ENCODE peak calls at places on chromosome 20, in ten cellular contexts. B, L, A, C, D, U, W, Y, P and T are unnamed samples.
A peak's percentile ranks its signal among the peaks of the same experiment; 100 is the strongest.

GRCh38 chr20:39822667-39823066 is 860.5 kb downstream of the DHX35 start:
- DNase-seq in B (no peak), L (no peak), A (no peak), C (no peak), D (no peak), U (peak; percentile 80), W (peak; percentile 19), Y (no peak), P (no peak), T (no peak)

GRCh38 chr20:49024220-49024619 is 21.9 kb upstream of the CSE1L start:
- DNase-seq in B (no peak), L (no peak), A (no peak), C (no peak), D (no peak), U (no peak), W (no peak), Y (no peak), P (no peak), T (no peak)

GRCh38 chr20:36399147-36399968 is 93.2 kb downstream of the DLGAP4 start:
- DNase-seq in B (no peak), L (no peak), A (peak; percentile 86), C (peak; percentile 96), D (peak; percentile 9), U (peak; percentile 42), W (peak; percentile 11), Y (peak; percentile 70), P (no peak), T (peak; percentile 7)

GRCh38 chr20:25576783-25577530 is 8.4 kb downstream of the NINL start:
- DNase-seq in B (no peak), L (no peak), A (no peak), C (no peak), D (no peak), U (no peak), W (no peak), Y (peak; percentile 93), P (no peak), T (no peak)

GRCh38 chr20:64242003-64242796 is 13.3 kb upstream of the PCMTD2 start:
- DNase-seq in B (no peak), L (no peak), A (no peak), C (no peak), D (no peak), U (no peak), W (no peak), Y (peak; percentile 6), P (no peak), T (no peak)

GRCh38 chr20:31815408-31816188 is 3.6 kb upstream of the MYLK2 start:
- DNase-seq in B (no peak), L (no peak), A (no peak), C (peak; percentile 35), D (no peak), U (peak; percentile 47), W (peak; percentile 28), Y (no peak), P (peak; percentile 70), T (no peak)

GRCh38 chr20:63568986-63569949 is 4.8 kb downstream of the HELZ2 start:
- DNase-seq in B (no peak), L (no peak), A (no peak), C (no peak), D (no peak), U (no peak), W (no peak), Y (no peak), P (no peak), T (no peak)

GRCh38 chr20:32037929-32038328 is 14.1 kb upstream of the HCK start:
- DNase-seq in B (no peak), L (no peak), A (no peak), C (no peak), D (no peak), U (peak; percentile 62), W (peak; percentile 62), Y (no peak), P (no peak), T (no peak)

GRCh38 chr20:44771172-44771535 is 25.5 kb downstream of the KCNK15 start:
- DNase-seq in B (no peak), L (no peak), A (no peak), C (no peak), D (no peak), U (no peak), W (no peak), Y (no peak), P (no peak), T (no peak)

GRCh38 chr20:60219984-60220540 is 261.8 kb downstream of the CDH26 start:
- DNase-seq in B (no peak), L (no peak), A (no peak), C (no peak), D (no peak), U (peak; percentile 82), W (peak; percentile 2), Y (no peak), P (no peak), T (no peak)

GRCh38 chr20:21507275-21508229 is 6.3 kb downstream of the NKX2-2 start:
- DNase-seq in B (no peak), L (no peak), A (no peak), C (no peak), D (no peak), U (no peak), W (no peak), Y (no peak), P (no peak), T (no peak)

GRCh38 chr20:32621071-32621913 is 36.2 kb upstream of the NOL4L start:
- DNase-seq in B (no peak), L (no peak), A (no peak), C (no peak), D (no peak), U (no peak), W (no peak), Y (no peak), P (no peak), T (no peak)

GRCh38 chr20:19964289-19965263 is 52.6 kb upstream of the NAA20 start:
- DNase-seq in B (no peak), L (peak; percentile 90), A (no peak), C (no peak), D (no peak), U (peak; percentile 94), W (peak; percentile 91), Y (peak; percentile 55), P (peak; percentile 81), T (no peak)

GRCh38 chr20:63978319-63979220 is 872 bp downstream of the SAMD10 start:
- DNase-seq in B (peak; percentile 41), L (peak; percentile 41), A (peak; percentile 63), C (peak; percentile 66), D (peak; percentile 82), U (peak; percentile 45), W (no peak), Y (peak; percentile 82), P (peak; percentile 79), T (no peak)

GRCh38 chr20:17023811-17024210 is 203.0 kb upstream of the PCSK2 start:
- DNase-seq in B (no peak), L (no peak), A (no peak), C (peak; percentile 77), D (no peak), U (peak; percentile 19), W (no peak), Y (no peak), P (no peak), T (no peak)

GRCh38 chr20:35344354-35344837 is 52.2 kb upstream of the FAM83C start:
- DNase-seq in B (no peak), L (peak; percentile 23), A (no peak), C (no peak), D (peak; percentile 16), U (peak; percentile 76), W (peak; percentile 91), Y (peak; percentile 73), P (peak; percentile 76), T (no peak)

GRCh38 chr20:37690626-37691369 is 3.0 kb upstream of the CTNNBL1 start:
- DNase-seq in B (no peak), L (no peak), A (no peak), C (no peak), D (no peak), U (no peak), W (no peak), Y (no peak), P (no peak), T (no peak)

GRCh38 chr20:53753880-53754459 is 160.3 kb upstream of the ZNF217 start:
- DNase-seq in B (no peak), L (no peak), A (no peak), C (no peak), D (no peak), U (no peak), W (no peak), Y (no peak), P (no peak), T (no peak)

DNA sequence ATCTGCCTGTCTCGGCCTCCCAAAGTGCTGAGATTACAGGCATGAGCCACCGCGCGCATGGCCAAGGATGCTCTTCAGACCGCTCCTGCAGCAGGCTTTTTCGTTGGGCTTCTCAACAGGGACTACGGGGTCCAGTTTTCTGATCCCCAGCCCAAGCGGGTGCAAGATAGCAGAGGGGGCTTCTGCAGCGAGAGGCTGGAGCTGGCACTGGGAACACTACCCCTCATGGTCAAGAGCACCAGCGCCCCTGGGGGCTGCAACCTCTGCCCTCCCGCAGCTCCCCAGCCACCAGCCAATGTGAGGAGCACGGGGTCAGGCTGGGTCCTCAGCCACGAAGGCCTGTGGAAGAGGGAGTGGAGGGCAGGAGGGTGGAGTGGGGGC is 6.0 kb downstream of the CTSZ start:
- DNase-seq in B (no peak), L (no peak), A (no peak), C (no peak), D (no peak), U (no peak), W (no peak), Y (no peak), P (peak; percentile 21), T (no peak)
- H3K36me3 ChIP-seq in B (no peaks in the 10 kb centered on the region), L (no peaks in the 10 kb centered on the region), A (peaks cover 5% of the 10 kb centered on the region), C (peaks cover 1% of the 10 kb centered on the region), D (peaks cover 71% of the 10 kb centered on the region), U (peaks cover 26% of the 10 kb centered on the region), W (peaks cover 16% of the 10 kb centered on the region), Y (peaks cover 47% of the 10 kb centered on the region), P (peaks cover 70% of the 10 kb centered on the region), T (peaks cover 2% of the 10 kb centered on the region)

GRCh38 chr20:13735829-13736228 is 48.9 kb downstream of the ESF1 start:
- DNase-seq in B (no peak), L (no peak), A (no peak), C (no peak), D (no peak), U (no peak), W (no peak), Y (no peak), P (no peak), T (no peak)
- H3K27ac ChIP-seq in B (no peak overlapping the region), L (peak overlapping the region; percentile 93), A (no peak overlapping the region), C (no peak overlapping the region), D (no peak overlapping the region), U (no peak overlapping the region), W (no peak overlapping the region), Y (no peak overlapping the region), P (peak overlapping the region; percentile 39), T (peak overlapping the region; percentile 22)

GRCh38 chr20:45959956-45960630 is 11.9 kb downstream of the ZNF335 start:
- DNase-seq in B (no peak), L (no peak), A (no peak), C (no peak), D (no peak), U (no peak), W (no peak), Y (peak; percentile 10), P (peak; percentile 39), T (no peak)
- H3K36me3 ChIP-seq in B (peaks cover 76% of the 10 kb centered on the region), L (no peaks in the 10 kb centered on the region), A (peaks cover 59% of the 10 kb centered on the region), C (peaks cover 18% of the 10 kb centered on the region), D (peaks cover 100% of the 10 kb centered on the region), U (peaks cover 30% of the 10 kb centered on the region), W (peaks cover 43% of the 10 kb centered on the region), Y (peaks cover 93% of the 10 kb centered on the region), P (peaks cover 99% of the 10 kb centered on the region), T (peaks cover 98% of the 10 kb centered on the region)

DNA sequence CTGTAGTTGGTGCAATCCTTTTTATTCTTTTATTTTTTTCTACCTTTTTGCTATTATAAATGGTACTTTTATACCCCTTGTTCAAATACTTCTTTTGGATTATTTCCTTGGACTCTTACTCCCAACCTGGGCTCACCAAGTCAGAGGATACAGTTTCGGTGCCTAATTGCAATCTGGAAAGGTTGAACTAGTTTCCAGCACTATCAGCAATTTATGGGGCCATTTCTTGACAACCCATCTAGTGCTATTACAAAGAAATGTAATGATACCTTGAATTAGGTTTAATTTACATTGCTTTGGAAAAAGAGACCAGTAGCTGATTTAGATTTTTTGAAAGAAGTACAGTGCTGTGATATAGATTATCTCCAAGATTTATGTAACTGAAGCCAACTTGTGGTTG is 5.2 kb downstream of the PTPRA start:
- DNase-seq in B (no peak), L (no peak), A (no peak), C (no peak), D (no peak), U (no peak), W (no peak), Y (no peak), P (no peak), T (no peak)
- H3K27ac ChIP-seq in B (no peak overlapping the region), L (no peak overlapping the region), A (no peak overlapping the region), C (no peak overlapping the region), D (no peak overlapping the region), U (peak overlapping the region; percentile 49), W (peak overlapping the region; percentile 29), Y (no peak overlapping the region), P (no peak overlapping the region), T (no peak overlapping the region)